ENCODE peak calls at places on chromosomes 11 and 22, in ten cellular contexts. G is AG10803, V is GM20000, A is dorsolateral prefrontal cortex, L is heart right ventricle, Z is psoas muscle, S is BJ, Y is right lobe of liver, K is progenitor cell of endocrine pancreas, C is A549. X is an unnamed sample.

GRCh38 chr11:126156814-126157213 is 54.6 kb downstream of the RPUSD4 start:
- DNase-seq in G (no peak), V (no peak), A (no peak), L (no peak), Z (no peak), S (no peak), Y (no peak), K (no peak), C (no peak), X (no peak)

GRCh38 chr11:130653838-130654601 is 205.6 kb downstream of the ADAMTS15 start:
- DNase-seq in G (peak), V (no peak), A (no peak), L (peak), Z (peak), S (no peak), Y (peak), K (no peak), C (no peak), X (no peak)

GRCh38 chr11:1075341-1075911 is 752 bp downstream of the MUC2 start:
- DNase-seq in G (no peak), V (no peak), A (peak), L (no peak), Z (peak), S (no peak), Y (no peak), K (no peak), C (no peak), X (no peak)

GRCh38 chr11:35623708-35624168 is 5.5 kb downstream of the FJX1 start:
- DNase-seq in G (peak), V (no peak), A (no peak), L (no peak), Z (no peak), S (no peak), Y (no peak), K (no peak), C (no peak), X (no peak)

GRCh38 chr22:32158712-32159533 is at the start of gene C22orf42:
- DNase-seq in G (no peak), V (no peak), A (no peak), L (no peak), Z (no peak), S (no peak), Y (no peak), K (no peak), C (no peak), X (no peak)

GRCh38 chr22:46795845-46796565 is 33.6 kb downstream of the TBC1D22A start:
- DNase-seq in G (no peak), V (no peak), A (no peak), L (no peak), Z (no peak), S (no peak), Y (peak), K (no peak), C (no peak), X (no peak)

GRCh38 chr11:66693356-66694055 is 15.8 kb upstream of the RBM4B start:
- DNase-seq in G (no peak), V (no peak), A (no peak), L (no peak), Z (no peak), S (no peak), Y (no peak), K (no peak), C (no peak), X (no peak)

GRCh38 chr22:37427128-37427710 is at the start of gene ELFN2:
- DNase-seq in G (peak), V (no peak), A (no peak), L (peak), Z (no peak), S (no peak), Y (no peak), K (no peak), C (no peak), X (no peak)

GRCh38 chr22:34055525-34056200 is 135.4 kb upstream of the LARGE1 start:
- DNase-seq in G (peak), V (no peak), A (no peak), L (no peak), Z (no peak), S (no peak), Y (no peak), K (peak), C (peak), X (peak)

GRCh38 chr11:2655320-2655719 is 44.5 kb downstream of the KCNQ1OT1 start:
- DNase-seq in G (no peak), V (no peak), A (no peak), L (no peak), Z (no peak), S (no peak), Y (no peak), K (no peak), C (no peak), X (no peak)

GRCh38 chr11:126332221-126332711 is 23.2 kb upstream of the ST3GAL4 start:
- DNase-seq in G (peak), V (no peak), A (peak), L (peak), Z (peak), S (peak), Y (peak), K (no peak), C (no peak), X (no peak)

GRCh38 chr11:80096736-80097135 is 655.9 kb upstream of the TENM4 start:
- DNase-seq in G (peak), V (no peak), A (no peak), L (no peak), Z (no peak), S (peak), Y (no peak), K (no peak), C (no peak), X (no peak)

GRCh38 chr11:6621711-6622211 is 2.5 kb upstream of the TPP1 start:
- DNase-seq in G (no peak), V (no peak), A (no peak), L (no peak), Z (no peak), S (no peak), Y (peak), K (no peak), C (no peak), X (no peak)

GRCh38 chr11:13149991-13150390 is 127.6 kb upstream of the BMAL1 start:
- DNase-seq in G (no peak), V (no peak), A (no peak), L (no peak), Z (no peak), S (no peak), Y (no peak), K (no peak), C (no peak), X (no peak)

GRCh38 chr11:73998846-73999575 is 9.9 kb downstream of the UCP3 start:
- DNase-seq in G (no peak), V (no peak), A (no peak), L (no peak), Z (no peak), S (no peak), Y (no peak), K (no peak), C (no peak), X (no peak)

GRCh38 chr11:134452026-134452848 is 40.2 kb upstream of the B3GAT1 start:
- DNase-seq in G (no peak), V (no peak), A (peak), L (no peak), Z (no peak), S (no peak), Y (no peak), K (no peak), C (no peak), X (no peak)

GRCh38 chr11:71470956-71471355 is 18.0 kb downstream of the NADSYN1 start:
- DNase-seq in G (no peak), V (no peak), A (no peak), L (no peak), Z (no peak), S (no peak), Y (no peak), K (no peak), C (no peak), X (no peak)

GRCh38 chr11:43924112-43924855 is 18.2 kb upstream of the C11orf96 start:
- DNase-seq in G (no peak), V (no peak), A (no peak), L (no peak), Z (no peak), S (no peak), Y (no peak), K (no peak), C (no peak), X (no peak)

GRCh38 chr11:107457205-107457557 is 444 bp downstream of the CWF19L2 start:
- DNase-seq in G (no peak), V (peak), A (no peak), L (no peak), Z (no peak), S (no peak), Y (no peak), K (no peak), C (no peak), X (peak)

GRCh38 chr11:130162733-130163132 is 3.2 kb downstream of the ST14 start:
- DNase-seq in G (peak), V (no peak), A (no peak), L (no peak), Z (no peak), S (no peak), Y (no peak), K (no peak), C (no peak), X (peak)

DNA sequence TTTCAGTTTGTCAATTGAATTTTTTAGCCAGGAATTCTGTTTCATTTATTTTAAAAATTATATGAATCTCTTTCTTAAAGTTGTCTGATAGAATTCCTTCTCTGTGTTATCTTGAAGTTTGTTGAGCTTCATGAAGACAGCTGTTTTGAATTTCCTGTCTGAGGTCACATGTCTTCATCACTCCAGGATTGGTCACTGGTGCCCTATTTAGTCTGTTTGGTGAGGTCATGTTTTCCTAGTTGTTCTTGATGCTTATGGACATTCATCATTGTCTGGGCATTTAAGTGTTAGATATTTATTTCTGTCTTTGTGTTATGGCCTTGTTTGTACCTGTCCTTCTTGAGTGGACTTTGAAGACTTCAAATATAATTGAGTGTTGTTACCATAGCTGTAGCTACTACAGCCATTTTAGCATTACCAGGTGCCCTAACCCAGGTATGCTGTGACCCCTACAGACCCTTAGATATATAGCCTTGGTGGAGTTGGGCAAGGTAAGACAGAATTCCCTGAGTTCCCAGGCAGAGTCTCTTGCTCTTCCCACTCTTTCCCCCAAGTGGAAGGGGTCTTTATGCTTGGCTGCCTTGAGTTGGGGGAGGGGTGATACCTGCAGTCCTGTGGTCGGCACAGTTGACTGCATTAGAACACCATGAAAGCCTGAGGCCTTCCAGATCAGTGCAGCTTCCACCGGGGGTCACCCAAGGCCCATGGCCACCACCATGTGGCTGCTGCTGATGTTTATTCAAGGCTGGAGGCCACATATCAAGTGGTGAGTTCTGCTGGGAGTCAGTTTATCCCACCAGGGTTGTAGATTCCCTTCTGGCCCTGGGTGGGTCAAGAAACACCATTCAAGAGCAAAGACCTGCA is 229.6 kb downstream of the DYNC2H1 start:
- DNase-seq in G (peak), V (no peak), A (no peak), L (no peak), Z (no peak), S (no peak), Y (no peak), K (no peak), C (peak), X (no peak)
- TF ChIP-seq CTCF in G (peak), V (no peak), A (no peak), L (no peak), Z (no peak), S (no peak), Y (no peak), K (no peak), C (no peak), X (no peak)

GRCh38 chr11:45804806-45805304 is at the start of gene SLC35C1:
- DNase-seq in G (peak), V (peak), A (peak), L (peak), Z (peak), S (peak), Y (peak), K (peak), C (peak), X (peak)
- TF ChIP-seq CTCF in G (peak), V (no peak), A (peak), L (peak), Z (no peak), S (peak), Y (peak), K (no peak), C (no peak), X (no peak)

DNA sequence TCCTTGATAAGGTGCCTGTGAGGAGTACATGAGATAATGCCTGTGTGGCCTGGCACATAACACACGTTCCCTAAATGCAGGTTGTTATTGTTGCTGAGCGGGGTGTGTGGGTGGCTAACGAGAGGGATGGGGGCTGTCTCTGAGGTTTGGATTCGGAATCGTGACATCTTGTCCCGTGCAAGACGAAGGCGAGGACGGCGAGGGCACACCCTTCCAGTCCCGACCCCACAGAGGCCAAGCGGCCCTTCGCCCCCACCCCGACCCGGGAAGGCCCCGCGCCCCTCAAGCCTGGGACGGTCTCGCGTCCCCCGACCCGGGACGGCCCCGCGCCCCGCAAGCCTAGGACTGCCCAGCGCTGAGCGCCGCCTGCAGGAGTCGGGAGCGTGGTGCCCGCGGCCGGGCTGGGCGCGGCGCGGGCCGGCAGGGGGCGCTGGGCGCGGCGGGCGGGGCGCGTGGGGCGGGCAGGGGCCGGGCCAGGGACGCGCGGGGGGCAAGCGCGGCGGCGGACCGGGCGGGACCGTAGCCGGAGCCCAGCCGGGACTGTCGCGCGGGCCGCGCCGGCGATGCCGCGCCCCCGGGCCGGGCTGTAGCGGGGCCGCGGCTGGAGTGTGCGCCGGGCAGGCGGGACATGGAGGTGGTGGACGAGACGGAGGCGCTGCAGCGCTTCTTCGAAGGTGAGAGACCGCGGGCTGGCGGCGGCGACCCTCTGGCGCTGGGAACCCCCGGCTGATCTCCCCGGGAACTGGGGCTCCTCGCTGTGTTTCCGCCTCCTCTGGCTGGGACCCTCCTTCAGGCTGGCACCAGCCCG is at the start of gene MYRF:
- DNase-seq in G (no peak), V (peak), A (no peak), L (peak), Z (peak), S (no peak), Y (no peak), K (peak), C (no peak), X (peak)
- TF ChIP-seq CTCF in G (peak), V (peak), A (peak), L (peak), Z (peak), S (peak), Y (peak), K (peak), C (peak), X (no peak)

GRCh38 chr11:72787262-72788104 is 6.4 kb downstream of the STARD10 start:
- DNase-seq in G (no peak), V (peak), A (no peak), L (no peak), Z (no peak), S (no peak), Y (peak), K (peak), C (no peak), X (peak)
- TF ChIP-seq CTCF in G (no peak), V (no peak), A (no peak), L (no peak), Z (no peak), S (no peak), Y (peak), K (peak), C (no peak), X (no peak)

DNA sequence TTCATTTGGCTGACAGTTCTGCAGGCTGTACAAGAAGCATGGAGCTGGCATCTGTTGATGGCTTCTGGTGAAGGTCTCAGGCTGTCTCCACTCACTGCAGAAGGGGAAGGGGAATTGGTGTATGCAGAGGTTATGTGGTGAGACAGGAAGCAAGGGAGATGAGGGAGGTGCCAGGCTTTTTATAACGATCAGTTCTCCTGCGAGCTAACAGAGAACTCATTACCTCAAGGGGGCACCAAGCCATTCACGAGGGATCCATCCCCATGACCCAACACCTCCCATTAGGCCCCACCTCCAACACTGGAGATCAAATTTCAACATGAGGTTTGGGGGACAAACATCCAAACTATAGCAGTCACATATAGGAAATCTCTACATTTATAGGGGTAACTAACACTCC is 38.7 kb upstream of the E2F8 start:
- DNase-seq in G (no peak), V (no peak), A (no peak), L (no peak), Z (no peak), S (no peak), Y (no peak), K (no peak), C (peak), X (no peak)
- TF ChIP-seq CTCF in G (no peak), V (no peak), A (no peak), L (no peak), Z (no peak), S (no peak), Y (no peak), K (no peak), C (no peak), X (no peak)

X was measured in HL-60.